ENCODE peak calls at places on chromosome 6, in ten cellular contexts. One of them, this sample, is unnamed.

GRCh38 chr6:131900231-131900630 is 50.9 kb downstream of the CCN2 start:
- ATAC-seq in pancreas: no peak
- ATAC-seq in Panc1: no peak
- ATAC-seq in naive thymus-derived CD4-positive, alpha-beta T cell: no peak
- ATAC-seq in upper lobe of right lung: no peak
- ATAC-seq in upper lobe of left lung: no peak
- ATAC-seq in K562: no peak
- ATAC-seq in RWPE2: no peak
- ATAC-seq in HepG2: no peak
- ATAC-seq in A549: no peak
- ATAC-seq in this sample: no peak

GRCh38 chr6:108959972-108960582 is 111.9 kb downstream of the ARMC2 start:
- ATAC-seq in pancreas: peak
- ATAC-seq in Panc1: no peak
- ATAC-seq in naive thymus-derived CD4-positive, alpha-beta T cell: no peak
- ATAC-seq in upper lobe of right lung: no peak
- ATAC-seq in upper lobe of left lung: no peak
- ATAC-seq in K562: no peak
- ATAC-seq in RWPE2: no peak
- ATAC-seq in HepG2: no peak
- ATAC-seq in A549: no peak
- ATAC-seq in this sample: peak

GRCh38 chr6:32553037-32553742 is 23.1 kb upstream of the HLA-DRB5 start:
- ATAC-seq in pancreas: no peak
- ATAC-seq in Panc1: no peak
- ATAC-seq in naive thymus-derived CD4-positive, alpha-beta T cell: no peak
- ATAC-seq in upper lobe of right lung: peak
- ATAC-seq in upper lobe of left lung: no peak
- ATAC-seq in K562: no peak
- ATAC-seq in RWPE2: no peak
- ATAC-seq in HepG2: no peak
- ATAC-seq in A549: no peak
- ATAC-seq in this sample: no peak

GRCh38 chr6:109252261-109253041 is 129.8 kb downstream of the CD164 start:
- ATAC-seq in pancreas: peak
- ATAC-seq in Panc1: no peak
- ATAC-seq in naive thymus-derived CD4-positive, alpha-beta T cell: no peak
- ATAC-seq in upper lobe of right lung: no peak
- ATAC-seq in upper lobe of left lung: no peak
- ATAC-seq in K562: no peak
- ATAC-seq in RWPE2: no peak
- ATAC-seq in HepG2: no peak
- ATAC-seq in A549: no peak
- ATAC-seq in this sample: peak

GRCh38 chr6:64217721-64218603 is 582.4 kb downstream of the PHF3 start:
- ATAC-seq in pancreas: no peak
- ATAC-seq in Panc1: no peak
- ATAC-seq in naive thymus-derived CD4-positive, alpha-beta T cell: no peak
- ATAC-seq in upper lobe of right lung: no peak
- ATAC-seq in upper lobe of left lung: no peak
- ATAC-seq in K562: no peak
- ATAC-seq in RWPE2: no peak
- ATAC-seq in HepG2: no peak
- ATAC-seq in A549: no peak
- ATAC-seq in this sample: no peak

GRCh38 chr6:163860194-163861081 is 445.9 kb downstream of the QKI start:
- ATAC-seq in pancreas: peak
- ATAC-seq in Panc1: no peak
- ATAC-seq in naive thymus-derived CD4-positive, alpha-beta T cell: no peak
- ATAC-seq in upper lobe of right lung: peak
- ATAC-seq in upper lobe of left lung: no peak
- ATAC-seq in K562: peak
- ATAC-seq in RWPE2: peak
- ATAC-seq in HepG2: no peak
- ATAC-seq in A549: no peak
- ATAC-seq in this sample: peak

GRCh38 chr6:89582669-89583325 is 55.8 kb downstream of the LYRM2 start:
- ATAC-seq in pancreas: no peak
- ATAC-seq in Panc1: no peak
- ATAC-seq in naive thymus-derived CD4-positive, alpha-beta T cell: no peak
- ATAC-seq in upper lobe of right lung: no peak
- ATAC-seq in upper lobe of left lung: no peak
- ATAC-seq in K562: no peak
- ATAC-seq in RWPE2: no peak
- ATAC-seq in HepG2: no peak
- ATAC-seq in A549: no peak
- ATAC-seq in this sample: no peak

GRCh38 chr6:154138806-154139205 is 99.8 kb downstream of the OPRM1 start:
- ATAC-seq in pancreas: no peak
- ATAC-seq in Panc1: no peak
- ATAC-seq in naive thymus-derived CD4-positive, alpha-beta T cell: peak
- ATAC-seq in upper lobe of right lung: peak
- ATAC-seq in upper lobe of left lung: no peak
- ATAC-seq in K562: no peak
- ATAC-seq in RWPE2: peak
- ATAC-seq in HepG2: no peak
- ATAC-seq in A549: no peak
- ATAC-seq in this sample: no peak

GRCh38 chr6:117494283-117494682 is 11.8 kb downstream of the DCBLD1 start:
- ATAC-seq in pancreas: peak
- ATAC-seq in Panc1: no peak
- ATAC-seq in naive thymus-derived CD4-positive, alpha-beta T cell: no peak
- ATAC-seq in upper lobe of right lung: peak
- ATAC-seq in upper lobe of left lung: no peak
- ATAC-seq in K562: peak
- ATAC-seq in RWPE2: no peak
- ATAC-seq in HepG2: no peak
- ATAC-seq in A549: peak
- ATAC-seq in this sample: no peak

GRCh38 chr6:14091329-14091978 is 26.1 kb upstream of the CD83 start:
- ATAC-seq in pancreas: no peak
- ATAC-seq in Panc1: no peak
- ATAC-seq in naive thymus-derived CD4-positive, alpha-beta T cell: no peak
- ATAC-seq in upper lobe of right lung: no peak
- ATAC-seq in upper lobe of left lung: no peak
- ATAC-seq in K562: no peak
- ATAC-seq in RWPE2: no peak
- ATAC-seq in HepG2: no peak
- ATAC-seq in A549: no peak
- ATAC-seq in this sample: no peak

DNA sequence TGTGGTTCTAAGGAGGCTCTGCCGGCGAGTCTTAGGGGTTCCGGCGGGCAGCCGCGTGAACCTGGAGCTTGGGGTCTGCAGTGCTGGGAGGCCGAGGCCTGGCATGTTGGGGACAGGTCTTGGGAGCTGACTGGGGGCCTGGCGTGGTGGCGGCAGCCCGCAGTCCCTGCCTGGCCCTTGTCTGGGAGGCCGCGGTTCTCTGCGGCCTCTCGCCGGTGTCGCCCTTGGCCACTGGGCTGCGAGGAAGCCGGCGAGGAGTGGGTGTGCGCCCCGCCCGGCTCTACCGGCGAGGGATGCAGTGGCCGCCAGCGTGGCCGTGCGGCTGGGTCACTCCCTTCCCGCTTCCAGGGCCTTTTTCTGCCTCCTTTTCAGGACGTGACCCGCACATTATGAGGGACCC is 36.3 kb downstream of the IGF2R start:
- ATAC-seq in pancreas: no peak
- ATAC-seq in Panc1: no peak
- ATAC-seq in naive thymus-derived CD4-positive, alpha-beta T cell: no peak
- ATAC-seq in upper lobe of right lung: no peak
- ATAC-seq in upper lobe of left lung: no peak
- ATAC-seq in K562: no peak
- ATAC-seq in RWPE2: no peak
- ATAC-seq in HepG2: peak
- ATAC-seq in A549: no peak
- ATAC-seq in this sample: no peak
- H3K4me3 ChIP-seq in pancreas: no peak
- H3K4me3 ChIP-seq in Panc1: no peak
- H3K4me3 ChIP-seq in naive thymus-derived CD4-positive, alpha-beta T cell: no peak
- H3K4me3 ChIP-seq in upper lobe of right lung: no peak
- H3K4me3 ChIP-seq in upper lobe of left lung: no peak
- H3K4me3 ChIP-seq in K562: no peak
- H3K4me3 ChIP-seq in RWPE2: no peak
- H3K4me3 ChIP-seq in HepG2: no peak
- H3K4me3 ChIP-seq in A549: no peak
- H3K4me3 ChIP-seq in this sample: no peak

DNA sequence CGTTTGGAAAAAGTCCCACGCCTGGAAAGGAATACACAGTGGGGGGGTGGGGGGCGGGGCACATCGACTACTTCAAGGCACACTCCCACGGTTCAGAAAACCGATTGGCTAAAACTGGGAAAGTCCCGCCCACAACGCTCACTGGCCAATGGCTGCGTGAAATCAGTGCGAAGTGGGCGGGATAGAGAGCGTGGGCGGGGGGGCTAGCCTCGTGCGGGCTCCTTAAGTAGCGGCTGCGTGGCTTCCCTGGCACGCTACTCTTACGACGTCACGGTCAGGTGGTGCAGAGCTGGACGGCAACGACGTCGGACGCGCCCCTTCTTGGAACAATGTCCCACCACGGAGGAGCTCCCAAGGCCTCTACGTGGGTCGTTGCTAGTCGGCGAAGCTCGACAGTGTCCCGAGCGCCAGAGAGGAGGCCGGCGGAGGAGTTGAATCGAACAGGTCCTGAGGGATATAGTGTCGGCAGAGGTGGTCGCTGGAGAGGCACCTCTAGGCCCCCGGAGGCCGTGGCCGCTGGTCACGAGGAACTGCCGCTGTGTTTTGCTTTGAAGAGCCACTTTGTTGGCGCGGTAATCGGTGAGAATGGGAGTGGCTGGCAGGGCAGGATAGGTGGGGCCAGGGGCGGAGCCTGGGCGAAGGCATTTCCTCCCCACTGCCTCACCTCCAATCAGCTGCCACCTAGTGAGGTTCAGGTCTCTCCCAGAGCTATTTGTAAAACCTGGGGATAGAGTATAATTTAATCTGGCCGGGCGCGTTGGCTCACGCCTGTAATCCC is at the start of gene DDX43:
- ATAC-seq in pancreas: peak
- ATAC-seq in Panc1: peak
- ATAC-seq in naive thymus-derived CD4-positive, alpha-beta T cell: peak
- ATAC-seq in upper lobe of right lung: peak
- ATAC-seq in upper lobe of left lung: peak
- ATAC-seq in K562: no peak
- ATAC-seq in RWPE2: peak
- ATAC-seq in HepG2: no peak
- ATAC-seq in A549: no peak
- ATAC-seq in this sample: peak
- H3K4me3 ChIP-seq in pancreas: peak
- H3K4me3 ChIP-seq in Panc1: peak
- H3K4me3 ChIP-seq in naive thymus-derived CD4-positive, alpha-beta T cell: peak
- H3K4me3 ChIP-seq in upper lobe of right lung: peak
- H3K4me3 ChIP-seq in upper lobe of left lung: no peak
- H3K4me3 ChIP-seq in K562: no peak
- H3K4me3 ChIP-seq in RWPE2: peak
- H3K4me3 ChIP-seq in HepG2: no peak
- H3K4me3 ChIP-seq in A549: no peak
- H3K4me3 ChIP-seq in this sample: no peak

GRCh38 chr6:128494440-128494839 is 26.0 kb downstream of the PTPRK start:
- ATAC-seq in pancreas: no peak
- ATAC-seq in Panc1: no peak
- ATAC-seq in naive thymus-derived CD4-positive, alpha-beta T cell: no peak
- ATAC-seq in upper lobe of right lung: no peak
- ATAC-seq in upper lobe of left lung: no peak
- ATAC-seq in K562: no peak
- ATAC-seq in RWPE2: no peak
- ATAC-seq in HepG2: no peak
- ATAC-seq in A549: no peak
- ATAC-seq in this sample: no peak

GRCh38 chr6:128493877-128494276 is 26.5 kb downstream of the PTPRK start:
- ATAC-seq in pancreas: no peak
- ATAC-seq in Panc1: no peak
- ATAC-seq in naive thymus-derived CD4-positive, alpha-beta T cell: no peak
- ATAC-seq in upper lobe of right lung: no peak
- ATAC-seq in upper lobe of left lung: no peak
- ATAC-seq in K562: no peak
- ATAC-seq in RWPE2: no peak
- ATAC-seq in HepG2: no peak
- ATAC-seq in A549: no peak
- ATAC-seq in this sample: no peak

GRCh38 chr6:128492386-128492785 is 28.0 kb downstream of the PTPRK start:
- ATAC-seq in pancreas: peak
- ATAC-seq in Panc1: no peak
- ATAC-seq in naive thymus-derived CD4-positive, alpha-beta T cell: no peak
- ATAC-seq in upper lobe of right lung: peak
- ATAC-seq in upper lobe of left lung: peak
- ATAC-seq in K562: no peak
- ATAC-seq in RWPE2: peak
- ATAC-seq in HepG2: no peak
- ATAC-seq in A549: peak
- ATAC-seq in this sample: no peak

GRCh38 chr6:128491041-128491642 is 29.3 kb downstream of the PTPRK start:
- ATAC-seq in pancreas: peak
- ATAC-seq in Panc1: peak
- ATAC-seq in naive thymus-derived CD4-positive, alpha-beta T cell: no peak
- ATAC-seq in upper lobe of right lung: no peak
- ATAC-seq in upper lobe of left lung: no peak
- ATAC-seq in K562: no peak
- ATAC-seq in RWPE2: peak
- ATAC-seq in HepG2: no peak
- ATAC-seq in A549: no peak
- ATAC-seq in this sample: no peak

DNA sequence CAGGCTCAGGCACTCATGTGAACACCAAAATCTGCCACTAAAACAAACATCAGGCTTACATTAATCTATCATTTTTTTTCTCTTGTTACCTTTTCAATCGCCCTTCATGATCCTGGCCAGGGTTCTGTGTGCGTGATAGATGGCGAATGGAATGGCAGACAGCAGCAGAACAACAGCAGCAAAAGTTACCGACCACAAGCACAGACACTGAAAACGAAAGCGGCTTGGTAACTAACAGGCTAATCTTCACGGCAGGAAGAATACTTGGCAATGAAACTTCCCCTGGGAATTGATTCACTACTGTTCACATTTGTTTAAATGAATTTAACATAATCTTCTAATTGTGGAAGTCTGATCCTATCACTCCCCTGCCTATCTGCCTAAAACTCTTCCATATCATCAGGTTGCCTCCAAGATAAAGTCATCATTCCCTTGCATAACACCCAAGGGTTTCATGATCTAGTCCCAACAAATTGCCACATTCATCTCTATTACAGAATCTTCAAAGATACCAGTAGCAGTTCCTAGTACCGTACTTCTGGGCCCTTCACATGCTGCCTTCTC is 28.7 kb downstream of the PTPRK start:
- ATAC-seq in pancreas: peak
- ATAC-seq in Panc1: peak
- ATAC-seq in naive thymus-derived CD4-positive, alpha-beta T cell: no peak
- ATAC-seq in upper lobe of right lung: peak
- ATAC-seq in upper lobe of left lung: no peak
- ATAC-seq in K562: no peak
- ATAC-seq in RWPE2: peak
- ATAC-seq in HepG2: no peak
- ATAC-seq in A549: no peak
- ATAC-seq in this sample: peak
- H3K4me3 ChIP-seq in pancreas: peak
- H3K4me3 ChIP-seq in Panc1: peak
- H3K4me3 ChIP-seq in naive thymus-derived CD4-positive, alpha-beta T cell: no peak
- H3K4me3 ChIP-seq in upper lobe of right lung: peak
- H3K4me3 ChIP-seq in upper lobe of left lung: no peak
- H3K4me3 ChIP-seq in K562: no peak
- H3K4me3 ChIP-seq in RWPE2: peak
- H3K4me3 ChIP-seq in HepG2: no peak
- H3K4me3 ChIP-seq in A549: no peak
- H3K4me3 ChIP-seq in this sample: peak

GRCh38 chr6:161168281-161168891 is 105.5 kb downstream of the AGPAT4 start:
- ATAC-seq in pancreas: peak
- ATAC-seq in Panc1: peak
- ATAC-seq in naive thymus-derived CD4-positive, alpha-beta T cell: no peak
- ATAC-seq in upper lobe of right lung: no peak
- ATAC-seq in upper lobe of left lung: no peak
- ATAC-seq in K562: no peak
- ATAC-seq in RWPE2: peak
- ATAC-seq in HepG2: no peak
- ATAC-seq in A549: peak
- ATAC-seq in this sample: peak
- H3K4me3 ChIP-seq in pancreas: no peak
- H3K4me3 ChIP-seq in Panc1: no peak
- H3K4me3 ChIP-seq in naive thymus-derived CD4-positive, alpha-beta T cell: no peak
- H3K4me3 ChIP-seq in upper lobe of right lung: no peak
- H3K4me3 ChIP-seq in upper lobe of left lung: no peak
- H3K4me3 ChIP-seq in K562: no peak
- H3K4me3 ChIP-seq in RWPE2: no peak
- H3K4me3 ChIP-seq in HepG2: no peak
- H3K4me3 ChIP-seq in A549: no peak
- H3K4me3 ChIP-seq in this sample: no peak

This sample was measured in gastroesophageal sphincter.